ENCODE peak calls at places on chromosomes 7 and 10, in nine cellular contexts. G is upper lobe of right lung; R is ovary; A is PC-3; S is HCT116; V is CD4-positive, alpha-beta memory T cell; M is Peyer's patch; F is sigmoid colon; W is CD8-positive, alpha-beta T cell. P is an unnamed sample.
A peak's percentile ranks its signal among the peaks of the same experiment; 100 is the strongest.

GRCh38 chr10:68101066-68101465 is 8.2 kb upstream of the MYPN start:
- DNase-seq in M (no peak), W (no peak), R (no peak), A (no peak), S (no peak), F (no peak), V (no peak), G (no peak), P (no peak)

GRCh38 chr10:95395947-95396449 is 105.2 kb upstream of the PDLIM1 start:
- DNase-seq in A (peak; percentile 31), S (no peak), R (no peak), F (peak; percentile 72), W (no peak), G (peak; percentile 79), V (no peak), M (no peak), P (peak; percentile 87)

GRCh38 chr7:30177186-30177585 is 42.4 kb downstream of the MTURN start:
- DNase-seq in V (no peak), R (no peak), A (no peak), F (no peak), M (no peak), G (no peak), W (no peak), S (no peak), P (no peak)

GRCh38 chr10:117860823-117861222 is 185.9 kb downstream of the RAB11FIP2 start:
- DNase-seq in G (no peak), V (no peak), S (peak; percentile 44), F (no peak), R (no peak), M (no peak), A (peak; percentile 46), W (no peak), P (no peak)

GRCh38 chr7:17302575-17303142 is 4.2 kb downstream of the AHR start:
- DNase-seq in G (no peak), M (no peak), F (no peak), A (peak; percentile 66), R (no peak), V (no peak), S (no peak), W (no peak), P (no peak)

GRCh38 chr10:28684986-28685580 is 7.8 kb downstream of the BAMBI start:
- DNase-seq in M (no peak), G (no peak), F (no peak), A (peak; percentile 67), S (no peak), W (no peak), R (no peak), V (no peak), P (no peak)

GRCh38 chr10:14244147-14244546 is 86.6 kb downstream of the FRMD4A start:
- DNase-seq in A (no peak), G (no peak), R (no peak), W (no peak), M (no peak), S (peak; percentile 32), V (no peak), F (no peak), P (no peak)

GRCh38 chr10:126734015-126734414 is 63.5 kb upstream of the C10orf90 start:
- DNase-seq in R (no peak), S (no peak), A (no peak), G (no peak), F (no peak), M (no peak), V (no peak), W (no peak), P (no peak)

GRCh38 chr7:33423646-33424020 is 294.3 kb downstream of the BBS9 start:
- DNase-seq in S (peak; percentile 10), A (peak; percentile 57), M (no peak), V (no peak), W (no peak), G (no peak), R (no peak), F (no peak), P (no peak)

GRCh38 chr7:100044719-100045118 is 4.9 kb upstream of the ZSCAN21 start:
- DNase-seq in S (no peak), G (no peak), M (peak; percentile 60), A (peak; percentile 44), W (no peak), V (no peak), R (no peak), F (no peak), P (no peak)

GRCh38 chr10:4635883-4636282 is 190.1 kb upstream of the AKR1E2 start:
- DNase-seq in G (no peak), R (no peak), W (no peak), M (no peak), S (no peak), F (no peak), A (no peak), V (no peak), P (no peak)

GRCh38 chr10:131242007-131242406 is 69.5 kb downstream of the TCERG1L start:
- DNase-seq in F (no peak), A (peak; percentile 6), G (peak; percentile 66), R (peak; percentile 53), S (peak; percentile 0), M (no peak), V (no peak), W (no peak), P (no peak)

GRCh38 chr10:673492-673891 is 16.0 kb downstream of the DIP2C start:
- DNase-seq in A (no peak), R (no peak), F (no peak), W (no peak), G (no peak), M (no peak), V (no peak), S (no peak), P (no peak)

GRCh38 chr7:40918701-40919271 is 784.0 kb downstream of the SUGCT start:
- DNase-seq in W (no peak), R (no peak), S (no peak), G (no peak), V (no peak), F (no peak), A (peak; percentile 38), M (no peak), P (no peak)

GRCh38 chr7:28618383-28618782 is 206.1 kb downstream of the CREB5 start:
- DNase-seq in W (no peak), R (no peak), A (no peak), V (no peak), G (no peak), S (no peak), F (no peak), M (no peak), P (no peak)

GRCh38 chr7:54426406-54426805 is 115.8 kb upstream of the VSTM2A start:
- DNase-seq in S (no peak), A (no peak), F (no peak), R (no peak), M (no peak), G (no peak), W (no peak), V (no peak), P (no peak)

GRCh38 chr7:16915405-16915804 is 33.6 kb upstream of the AGR3 start:
- DNase-seq in G (no peak), S (peak; percentile 3), R (no peak), M (no peak), W (no peak), A (peak; percentile 94), F (no peak), V (no peak), P (no peak)

DNA sequence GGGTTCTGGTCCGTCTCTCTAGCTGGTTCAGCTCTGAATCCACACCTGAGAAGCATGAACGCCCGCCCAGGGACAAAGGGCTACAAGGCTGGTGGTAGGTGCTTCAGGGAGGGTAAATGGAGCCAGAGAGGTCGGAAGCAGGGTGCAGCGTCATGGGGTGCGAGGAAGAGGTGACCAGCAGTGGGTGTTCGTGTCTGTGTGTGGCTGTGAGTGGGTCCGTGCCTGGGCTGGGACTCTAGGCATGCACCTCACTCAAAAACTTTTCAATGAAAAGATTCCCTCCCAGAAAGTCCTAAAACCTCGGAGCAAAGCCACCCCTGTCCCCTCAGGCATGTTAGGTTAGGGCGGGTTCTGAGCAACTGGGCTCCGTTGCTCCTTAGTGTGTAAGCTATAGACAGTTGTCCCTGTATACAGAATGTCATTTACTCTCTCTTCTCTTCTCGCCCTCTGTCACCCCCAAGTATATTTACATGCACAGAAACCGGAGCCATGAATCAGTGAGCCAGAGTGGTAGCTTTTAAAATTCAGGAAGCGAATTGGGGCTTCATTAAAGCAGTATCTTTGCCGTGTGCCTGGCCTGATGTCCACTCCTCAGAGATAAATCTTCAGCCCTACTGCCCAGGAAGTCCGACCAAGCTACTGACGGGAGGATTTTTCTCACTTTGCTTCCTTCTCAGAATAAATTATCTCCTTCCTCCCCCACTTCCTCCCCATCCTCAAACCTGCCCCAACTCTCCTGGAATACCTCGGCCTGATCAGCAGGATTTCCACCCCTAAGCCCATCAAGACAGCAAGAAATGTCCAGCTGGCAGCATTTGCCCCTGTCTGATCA is 12.2 kb upstream of the GATA3 start:
- DNase-seq in S (no peak), M (no peak), V (no peak), F (no peak), R (no peak), A (no peak), W (no peak), G (no peak), P (no peak)
- H3K27me3 ChIP-seq in S (peaks cover 75% of the 10 kb centered on the region), M (peaks cover 3% of the 10 kb centered on the region), V (peaks cover 95% of the 10 kb centered on the region), F (peaks cover 97% of the 10 kb centered on the region), R (no peaks in the 10 kb centered on the region), A (peaks cover 42% of the 10 kb centered on the region), W (peaks cover 83% of the 10 kb centered on the region), G (peaks cover 100% of the 10 kb centered on the region), P (peaks cover 81% of the 10 kb centered on the region)

DNA sequence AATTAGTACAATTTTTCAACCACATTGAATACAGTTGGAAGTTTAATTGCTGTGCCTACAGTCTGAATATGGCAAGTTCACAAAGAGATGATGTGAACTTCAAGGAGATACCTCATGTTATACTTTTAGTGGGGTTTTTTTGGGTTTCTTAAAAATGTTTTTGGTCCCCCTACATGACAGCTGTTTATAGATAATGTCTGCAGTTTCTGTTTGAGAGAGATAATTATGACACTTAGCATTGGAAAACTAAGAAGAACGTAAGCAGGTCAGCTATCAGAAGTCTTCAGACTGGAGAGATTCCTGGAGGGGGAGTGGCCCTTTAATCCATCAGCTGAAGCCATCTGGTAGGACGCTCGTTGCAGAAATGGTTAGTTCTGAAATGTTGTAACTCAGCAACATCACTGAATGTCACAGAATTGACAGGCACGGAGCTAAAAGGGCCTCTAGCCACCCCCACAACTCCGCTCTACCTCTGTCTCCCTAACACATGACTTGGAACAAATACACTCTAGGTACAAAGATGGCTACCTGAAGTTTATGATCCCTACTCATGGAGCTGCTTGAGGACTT is 29.0 kb downstream of the TIMM23 start:
- DNase-seq in W (no peak), R (no peak), M (no peak), G (no peak), S (no peak), A (no peak), F (no peak), V (no peak), P (no peak)
- H3K36me3 ChIP-seq in W (peaks cover 29% of the 10 kb centered on the region), R (no peaks in the 10 kb centered on the region), M (no peaks in the 10 kb centered on the region), G (peaks cover 73% of the 10 kb centered on the region), S (peaks cover 33% of the 10 kb centered on the region), A (peaks cover 34% of the 10 kb centered on the region), F (peaks cover 88% of the 10 kb centered on the region), V (peaks cover 39% of the 10 kb centered on the region), P (peaks cover 92% of the 10 kb centered on the region)

GRCh38 chr7:67429735-67430134 is 433.1 kb downstream of the TYW1 start:
- DNase-seq in S (no peak), M (no peak), G (no peak), W (no peak), F (no peak), V (no peak), A (no peak), R (no peak), P (no peak)
- H3K4me1 ChIP-seq in S (no peaks in the 10 kb centered on the region), M (no peaks in the 10 kb centered on the region), G (no peaks in the 10 kb centered on the region), W (no peaks in the 10 kb centered on the region), F (no peaks in the 10 kb centered on the region), V (no peaks in the 10 kb centered on the region), A (no peaks in the 10 kb centered on the region), R (no peaks in the 10 kb centered on the region), P (no peaks in the 10 kb centered on the region)

GRCh38 chr7:151343516-151343915 is 1.9 kb downstream of the NUB1 start:
- DNase-seq in G (no peak), F (no peak), V (no peak), S (no peak), R (no peak), M (no peak), A (no peak), W (no peak), P (no peak)
- H3K27me3 ChIP-seq in G (no peaks in the 10 kb centered on the region), F (no peaks in the 10 kb centered on the region), V (no peaks in the 10 kb centered on the region), S (no peaks in the 10 kb centered on the region), R (no peaks in the 10 kb centered on the region), M (no peaks in the 10 kb centered on the region), A (no peaks in the 10 kb centered on the region), W (no peaks in the 10 kb centered on the region), P (no peaks in the 10 kb centered on the region)

P was measured in heart left ventricle.